ENCODE peak calls at places on chromosomes 5 and 9, in five cellular contexts. One of them, this sample, is unnamed.

GRCh38 chr5:174501461-174502069 is 222.8 kb upstream of the MSX2 start:
- DNase-seq in IMR-90: peak
- DNase-seq in GM12878: no peak
- DNase-seq in SJSA1: no peak
- DNase-seq in brain microvascular endothelial cell: no peak
- DNase-seq in this sample: no peak

GRCh38 chr9:36092509-36093215 is 43.9 kb upstream of the GLIPR2 start:
- DNase-seq in brain microvascular endothelial cell: peak
- DNase-seq in IMR-90: no peak
- DNase-seq in GM12878: peak
- DNase-seq in SJSA1: no peak
- DNase-seq in this sample: no peak

GRCh38 chr5:128349044-128349629 is 188.9 kb downstream of the FBN2 start:
- DNase-seq in SJSA1: no peak
- DNase-seq in IMR-90: peak
- DNase-seq in GM12878: no peak
- DNase-seq in brain microvascular endothelial cell: no peak
- DNase-seq in this sample: no peak

GRCh38 chr5:180795771-180796313 is 6.8 kb downstream of the MGAT1 start:
- DNase-seq in brain microvascular endothelial cell: no peak
- DNase-seq in SJSA1: no peak
- DNase-seq in IMR-90: no peak
- DNase-seq in GM12878: no peak
- DNase-seq in this sample: no peak

GRCh38 chr5:170219615-170220014 is 13.2 kb upstream of the C5orf58 start:
- DNase-seq in GM12878: no peak
- DNase-seq in brain microvascular endothelial cell: peak
- DNase-seq in IMR-90: peak
- DNase-seq in SJSA1: peak
- DNase-seq in this sample: peak

GRCh38 chr5:83577036-83577636 is 105.6 kb downstream of the VCAN start:
- DNase-seq in SJSA1: peak
- DNase-seq in GM12878: no peak
- DNase-seq in IMR-90: peak
- DNase-seq in brain microvascular endothelial cell: peak
- DNase-seq in this sample: peak

GRCh38 chr5:59873113-59873512 is 20.4 kb downstream of the PDE4D start:
- DNase-seq in IMR-90: peak
- DNase-seq in SJSA1: peak
- DNase-seq in brain microvascular endothelial cell: peak
- DNase-seq in GM12878: no peak
- DNase-seq in this sample: peak

GRCh38 chr5:150109921-150110320 is 23.6 kb upstream of the CSF1R start:
- DNase-seq in SJSA1: no peak
- DNase-seq in GM12878: no peak
- DNase-seq in IMR-90: no peak
- DNase-seq in brain microvascular endothelial cell: no peak
- DNase-seq in this sample: no peak

GRCh38 chr9:18568969-18569368 is 95.0 kb downstream of the ADAMTSL1 start:
- DNase-seq in SJSA1: no peak
- DNase-seq in brain microvascular endothelial cell: peak
- DNase-seq in IMR-90: peak
- DNase-seq in GM12878: no peak
- DNase-seq in this sample: peak

GRCh38 chr5:150137168-150137957 is 18.3 kb downstream of the PDGFRB start:
- DNase-seq in GM12878: no peak
- DNase-seq in brain microvascular endothelial cell: peak
- DNase-seq in IMR-90: peak
- DNase-seq in SJSA1: peak
- DNase-seq in this sample: no peak

GRCh38 chr5:126753227-126753626 is 23.7 kb upstream of the LMNB1 start:
- DNase-seq in brain microvascular endothelial cell: no peak
- DNase-seq in GM12878: no peak
- DNase-seq in IMR-90: no peak
- DNase-seq in SJSA1: no peak
- DNase-seq in this sample: no peak

GRCh38 chr9:94156549-94157407 is 72.5 kb downstream of the PTPDC1 start:
- DNase-seq in SJSA1: no peak
- DNase-seq in brain microvascular endothelial cell: peak
- DNase-seq in GM12878: no peak
- DNase-seq in IMR-90: peak
- DNase-seq in this sample: peak

GRCh38 chr9:135916998-135917397 is 9.7 kb upstream of the CAMSAP1 start:
- DNase-seq in GM12878: no peak
- DNase-seq in brain microvascular endothelial cell: no peak
- DNase-seq in SJSA1: no peak
- DNase-seq in IMR-90: no peak
- DNase-seq in this sample: no peak

GRCh38 chr9:25513509-25514033 is 164.7 kb downstream of the TUSC1 start:
- DNase-seq in GM12878: no peak
- DNase-seq in SJSA1: no peak
- DNase-seq in IMR-90: no peak
- DNase-seq in brain microvascular endothelial cell: no peak
- DNase-seq in this sample: no peak

GRCh38 chr9:78468231-78468630 is 171.3 kb downstream of the PSAT1 start:
- DNase-seq in brain microvascular endothelial cell: no peak
- DNase-seq in GM12878: no peak
- DNase-seq in SJSA1: no peak
- DNase-seq in IMR-90: no peak
- DNase-seq in this sample: no peak

GRCh38 chr9:316382-316965 is 101.8 kb downstream of the DOCK8 start:
- DNase-seq in SJSA1: no peak
- DNase-seq in GM12878: no peak
- DNase-seq in brain microvascular endothelial cell: no peak
- DNase-seq in IMR-90: no peak
- DNase-seq in this sample: no peak

GRCh38 chr5:159951834-159952233 is 35.6 kb downstream of the ADRA1B start:
- DNase-seq in GM12878: no peak
- DNase-seq in brain microvascular endothelial cell: no peak
- DNase-seq in SJSA1: no peak
- DNase-seq in IMR-90: peak
- DNase-seq in this sample: no peak

GRCh38 chr5:153641183-153641688 is 150.8 kb downstream of the GRIA1 start:
- DNase-seq in GM12878: no peak
- DNase-seq in SJSA1: no peak
- DNase-seq in IMR-90: no peak
- DNase-seq in brain microvascular endothelial cell: no peak
- DNase-seq in this sample: peak

GRCh38 chr9:33161011-33161588 is 6.0 kb downstream of the B4GALT1 start:
- DNase-seq in GM12878: no peak
- DNase-seq in brain microvascular endothelial cell: peak
- DNase-seq in IMR-90: peak
- DNase-seq in SJSA1: peak
- DNase-seq in this sample: peak

GRCh38 chr9:127116088-127116726 is 6.2 kb downstream of the ANGPTL2 start:
- DNase-seq in brain microvascular endothelial cell: no peak
- DNase-seq in SJSA1: no peak
- DNase-seq in GM12878: no peak
- DNase-seq in IMR-90: no peak
- DNase-seq in this sample: no peak

GRCh38 chr5:109849478-109850088 is 159.9 kb downstream of the MAN2A1 start:
- DNase-seq in brain microvascular endothelial cell: no peak
- DNase-seq in IMR-90: no peak
- DNase-seq in SJSA1: no peak
- DNase-seq in GM12878: no peak
- DNase-seq in this sample: no peak

GRCh38 chr5:59264641-59265245 is 628.8 kb downstream of the PDE4D start:
- DNase-seq in IMR-90: no peak
- DNase-seq in brain microvascular endothelial cell: peak
- DNase-seq in GM12878: no peak
- DNase-seq in SJSA1: no peak
- DNase-seq in this sample: no peak

GRCh38 chr9:5336683-5337082 is 3.0 kb downstream of the RLN1 start:
- DNase-seq in GM12878: no peak
- DNase-seq in IMR-90: no peak
- DNase-seq in SJSA1: no peak
- DNase-seq in brain microvascular endothelial cell: no peak
- DNase-seq in this sample: no peak

GRCh38 chr5:77133061-77133758 is 46.1 kb upstream of the ZBED3 start:
- DNase-seq in SJSA1: peak
- DNase-seq in brain microvascular endothelial cell: peak
- DNase-seq in GM12878: no peak
- DNase-seq in IMR-90: peak
- DNase-seq in this sample: peak

GRCh38 chr9:107283621-107284616 is 840 bp downstream of the RAD23B start:
- DNase-seq in IMR-90: peak
- DNase-seq in brain microvascular endothelial cell: peak
- DNase-seq in SJSA1: peak
- DNase-seq in GM12878: peak
- DNase-seq in this sample: peak

GRCh38 chr9:107281164-107281563 is 1.9 kb upstream of the RAD23B start:
- DNase-seq in brain microvascular endothelial cell: no peak
- DNase-seq in SJSA1: no peak
- DNase-seq in IMR-90: no peak
- DNase-seq in GM12878: no peak
- DNase-seq in this sample: no peak

GRCh38 chr9:107282759-107283620 is at the start of gene RAD23B:
- DNase-seq in GM12878: peak
- DNase-seq in SJSA1: peak
- DNase-seq in brain microvascular endothelial cell: peak
- DNase-seq in IMR-90: peak
- DNase-seq in this sample: peak

GRCh38 chr9:107280543-107280942 is 2.5 kb upstream of the RAD23B start:
- DNase-seq in SJSA1: no peak
- DNase-seq in GM12878: no peak
- DNase-seq in IMR-90: peak
- DNase-seq in brain microvascular endothelial cell: no peak
- DNase-seq in this sample: no peak

GRCh38 chr9:107282268-107282667 is 811 bp upstream of the RAD23B start:
- DNase-seq in GM12878: no peak
- DNase-seq in SJSA1: no peak
- DNase-seq in brain microvascular endothelial cell: no peak
- DNase-seq in IMR-90: no peak
- DNase-seq in this sample: no peak
- H3K4me3 ChIP-seq in GM12878: peak
- H3K4me3 ChIP-seq in SJSA1: peak
- H3K4me3 ChIP-seq in brain microvascular endothelial cell: peak
- H3K4me3 ChIP-seq in IMR-90: peak
- H3K4me3 ChIP-seq in this sample: peak

DNA sequence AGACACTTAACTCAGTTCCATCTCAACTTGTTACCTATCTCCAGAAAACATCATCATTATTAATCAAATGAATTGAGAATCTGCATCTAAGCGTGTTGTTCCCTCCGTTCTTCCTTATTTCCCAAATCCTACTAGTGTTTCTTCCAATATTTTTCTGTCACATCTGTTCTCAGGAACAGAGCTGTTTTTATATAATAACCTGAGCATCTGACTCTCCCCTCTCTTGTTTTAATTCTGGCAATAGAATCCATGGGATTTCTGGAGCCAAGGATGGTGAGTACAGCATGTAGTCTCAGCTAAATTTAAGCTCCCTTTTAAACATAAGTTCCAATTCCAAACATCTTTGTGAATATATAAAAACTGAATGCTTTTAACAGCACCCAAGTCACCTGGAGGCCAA is 558.3 kb downstream of the DTWD2 start:
- DNase-seq in SJSA1: no peak
- DNase-seq in GM12878: no peak
- DNase-seq in brain microvascular endothelial cell: no peak
- DNase-seq in IMR-90: no peak
- DNase-seq in this sample: no peak
- H3K4me3 ChIP-seq in SJSA1: no peak
- H3K4me3 ChIP-seq in GM12878: no peak
- H3K4me3 ChIP-seq in brain microvascular endothelial cell: no peak
- H3K4me3 ChIP-seq in IMR-90: no peak
- H3K4me3 ChIP-seq in this sample: no peak

GRCh38 chr5:98805070-98805469 is 31.6 kb downstream of the RGMB start:
- DNase-seq in GM12878: no peak
- DNase-seq in IMR-90: no peak
- DNase-seq in SJSA1: no peak
- DNase-seq in brain microvascular endothelial cell: no peak
- DNase-seq in this sample: no peak
- H3K4me3 ChIP-seq in GM12878: no peak
- H3K4me3 ChIP-seq in IMR-90: no peak
- H3K4me3 ChIP-seq in SJSA1: no peak
- H3K4me3 ChIP-seq in brain microvascular endothelial cell: no peak
- H3K4me3 ChIP-seq in this sample: no peak

GRCh38 chr9:29609282-29609681 is 2036.0 kb upstream of the C9orf72 start:
- DNase-seq in brain microvascular endothelial cell: no peak
- DNase-seq in IMR-90: no peak
- DNase-seq in SJSA1: no peak
- DNase-seq in GM12878: no peak
- DNase-seq in this sample: no peak

GRCh38 chr9:29616844-29617243 is 2043.6 kb upstream of the C9orf72 start:
- DNase-seq in brain microvascular endothelial cell: no peak
- DNase-seq in IMR-90: no peak
- DNase-seq in GM12878: no peak
- DNase-seq in SJSA1: no peak
- DNase-seq in this sample: no peak

GRCh38 chr9:29613773-29614172 is 2040.5 kb upstream of the C9orf72 start:
- DNase-seq in brain microvascular endothelial cell: no peak
- DNase-seq in IMR-90: no peak
- DNase-seq in SJSA1: no peak
- DNase-seq in GM12878: no peak
- DNase-seq in this sample: no peak
- H3K4me3 ChIP-seq in brain microvascular endothelial cell: no peak
- H3K4me3 ChIP-seq in IMR-90: no peak
- H3K4me3 ChIP-seq in SJSA1: no peak
- H3K4me3 ChIP-seq in GM12878: no peak
- H3K4me3 ChIP-seq in this sample: no peak

GRCh38 chr9:111604054-111604615 is 4.7 kb upstream of the PTGR1 start:
- DNase-seq in brain microvascular endothelial cell: no peak
- DNase-seq in IMR-90: no peak
- DNase-seq in SJSA1: no peak
- DNase-seq in GM12878: no peak
- DNase-seq in this sample: no peak

GRCh38 chr9:111599092-111599947 is at the start of gene PTGR1:
- DNase-seq in GM12878: no peak
- DNase-seq in SJSA1: peak
- DNase-seq in brain microvascular endothelial cell: peak
- DNase-seq in IMR-90: peak
- DNase-seq in this sample: peak

GRCh38 chr9:111603041-111603440 is 3.6 kb upstream of the PTGR1 start:
- DNase-seq in SJSA1: no peak
- DNase-seq in GM12878: no peak
- DNase-seq in IMR-90: no peak
- DNase-seq in brain microvascular endothelial cell: no peak
- DNase-seq in this sample: peak

GRCh38 chr9:111599948-111600343 is 499 bp upstream of the PTGR1 start:
- DNase-seq in GM12878: no peak
- DNase-seq in IMR-90: no peak
- DNase-seq in brain microvascular endothelial cell: no peak
- DNase-seq in SJSA1: no peak
- DNase-seq in this sample: no peak

GRCh38 chr9:111601237-111602018 is 2.0 kb upstream of the PTGR1 start:
- DNase-seq in GM12878: no peak
- DNase-seq in SJSA1: peak
- DNase-seq in IMR-90: peak
- DNase-seq in brain microvascular endothelial cell: peak
- DNase-seq in this sample: peak
- H3K4me3 ChIP-seq in GM12878: no peak
- H3K4me3 ChIP-seq in SJSA1: no peak
- H3K4me3 ChIP-seq in IMR-90: no peak
- H3K4me3 ChIP-seq in brain microvascular endothelial cell: no peak
- H3K4me3 ChIP-seq in this sample: no peak